ENCODE peak calls at places on chromosomes 7 and 10, in eight cellular contexts. A is ovary, I is body of pancreas, P is stomach, E is GM12892, L is erythroblast, B is spleen, J is GM12891. V is an unnamed sample.

GRCh38 chr7:84492128-84492527 is 297.5 kb upstream of the SEMA3A start:
- DNase-seq in A (no peak), I (no peak), P (no peak), E (no peak), L (no peak), B (no peak), J (no peak), V (no peak)

GRCh38 chr7:145729701-145730100 is 386.9 kb upstream of the CNTNAP2 start:
- DNase-seq in A (no peak), I (no peak), P (no peak), E (no peak), L (no peak), B (no peak), J (no peak), V (no peak)

GRCh38 chr7:114085313-114085591 is 166.4 kb upstream of the PPP1R3A start:
- DNase-seq in A (no peak), I (no peak), P (no peak), E (no peak), L (no peak), B (no peak), J (no peak), V (no peak)

GRCh38 chr7:104758504-104758903 is 255.5 kb upstream of the KMT2E start:
- DNase-seq in A (no peak), I (no peak), P (no peak), E (no peak), L (no peak), B (no peak), J (no peak), V (no peak)

GRCh38 chr10:62082729-62083412 is 181.4 kb downstream of the ARID5B start:
- DNase-seq in A (no peak), I (no peak), P (no peak), E (no peak), L (no peak), B (no peak), J (no peak), V (no peak)

GRCh38 chr7:34096777-34097176 is 191.4 kb downstream of the BMPER start:
- DNase-seq in A (no peak), I (no peak), P (no peak), E (no peak), L (no peak), B (no peak), J (no peak), V (no peak)

GRCh38 chr10:17547026-17547425 is 70.1 kb downstream of the HACD1 start:
- DNase-seq in A (no peak), I (no peak), P (no peak), E (no peak), L (no peak), B (no peak), J (no peak), V (no peak)

GRCh38 chr10:32155075-32155516 is 98.9 kb upstream of the KIF5B start:
- DNase-seq in A (no peak), I (no peak), P (no peak), E (no peak), L (no peak), B (no peak), J (no peak), V (no peak)

GRCh38 chr7:105028004-105028403 is 14.0 kb downstream of the KMT2E start:
- DNase-seq in A (no peak), I (no peak), P (no peak), E (no peak), L (no peak), B (no peak), J (no peak), V (no peak)

GRCh38 chr10:62844280-62845011 is 28.3 kb upstream of the EGR2 start:
- DNase-seq in A (no peak), I (no peak), P (no peak), E (no peak), L (no peak), B (no peak), J (no peak), V (no peak)

GRCh38 chr7:34564091-34564490 is 93.9 kb upstream of the NPSR1 start:
- DNase-seq in A (no peak), I (no peak), P (no peak), E (no peak), L (no peak), B (no peak), J (no peak), V (no peak)

GRCh38 chr10:132094581-132095234 is 29.0 kb downstream of the JAKMIP3 start:
- DNase-seq in A (no peak), I (no peak), P (peak), E (no peak), L (no peak), B (no peak), J (no peak), V (no peak)
- TF ChIP-seq POLR2A in A (no peak), I (no peak), P (no peak), E (no peak), L (no peak), B (no peak), J (no peak), V (no peak)

GRCh38 chr7:129890090-129890489 is 62.7 kb downstream of the UBE2H start:
- DNase-seq in A (no peak), I (no peak), P (no peak), E (no peak), L (no peak), B (no peak), J (no peak), V (no peak)
- TF ChIP-seq POLR2A in A (no peak), I (no peak), P (no peak), E (no peak), L (no peak), B (no peak), J (no peak), V (no peak)

GRCh38 chr7:64634406-64635062 is 31.4 kb upstream of the ZNF107 start:
- DNase-seq in A (no peak), I (no peak), P (no peak), E (no peak), L (no peak), B (no peak), J (no peak), V (no peak)
- TF ChIP-seq POLR2A in A (no peak), I (no peak), P (no peak), E (no peak), L (no peak), B (no peak), J (no peak), V (no peak)

GRCh38 chr10:6053816-6054581 is 8.2 kb downstream of the IL2RA start:
- DNase-seq in A (peak), I (peak), P (peak), E (no peak), L (no peak), B (peak), J (no peak), V (no peak)
- TF ChIP-seq POLR2A in A (no peak), I (no peak), P (no peak), E (no peak), L (no peak), B (no peak), J (no peak), V (no peak)

GRCh38 chr7:100679129-100679926 is 5.8 kb downstream of the GNB2 start:
- DNase-seq in A (peak), I (no peak), P (no peak), E (peak), L (no peak), B (peak), J (peak), V (no peak)
- TF ChIP-seq POLR2A in A (no peak), I (no peak), P (no peak), E (no peak), L (no peak), B (no peak), J (no peak), V (no peak)